ENCODE peak calls at places on chromosome 9, in four cellular contexts. K, D, S and Y are unnamed samples.
A peak's percentile ranks its signal among the peaks of the same experiment; 100 is the strongest.

GRCh38 chr9:88748566-88749238 is 213.7 kb downstream of the NXNL2 start:
- DNase-seq in S (no peak), D (no peak), K (peak; percentile 58), Y (no peak)

GRCh38 chr9:4984571-4985375 is at the start of gene JAK2:
- DNase-seq in S (peak; percentile 75), D (peak; percentile 96), K (peak; percentile 77), Y (peak; percentile 94)

GRCh38 chr9:90883661-90884060 is 82.0 kb downstream of the SYK start:
- DNase-seq in D (no peak), S (no peak), K (no peak), Y (no peak)

GRCh38 chr9:81737871-81738507 is 48.6 kb upstream of the TLE1 start:
- DNase-seq in D (no peak), K (no peak), S (peak; percentile 83), Y (peak; percentile 91)

GRCh38 chr9:88747768-88748167 is 212.8 kb downstream of the NXNL2 start:
- DNase-seq in K (peak; percentile 53), S (peak; percentile 81), D (peak; percentile 36), Y (peak; percentile 72)

GRCh38 chr9:16184964-16185646 is 632.3 kb downstream of the CCDC171 start:
- DNase-seq in D (no peak), S (no peak), K (no peak), Y (no peak)

GRCh38 chr9:87887151-87887505 is 4.5 kb downstream of the SPATA31E1 start:
- DNase-seq in S (no peak), D (no peak), K (no peak), Y (no peak)

GRCh38 chr9:82957526-82958379 is 105.2 kb downstream of the RASEF start:
- DNase-seq in S (no peak), K (no peak), D (no peak), Y (no peak)

GRCh38 chr9:18479405-18479804 is 5.5 kb downstream of the ADAMTSL1 start:
- DNase-seq in K (no peak), D (no peak), S (no peak), Y (no peak)

GRCh38 chr9:137095664-137096517 is 9.1 kb downstream of the MAN1B1 start:
- DNase-seq in K (no peak), S (no peak), D (no peak), Y (peak; percentile 25)

GRCh38 chr9:131567910-131568309 is 22.6 kb downstream of the PRRT1B start:
- DNase-seq in K (no peak), D (no peak), S (no peak), Y (no peak)
- TF ChIP-seq POLR2A in K (no peak), D (no peak), S (no peak), Y (no peak)

GRCh38 chr9:35618854-35619799 is 914 bp upstream of the CD72 start:
- DNase-seq in S (no peak), K (no peak), D (no peak), Y (no peak)

GRCh38 chr9:35615981-35616680 is 2.1 kb downstream of the CD72 start:
- DNase-seq in D (no peak), S (no peak), K (no peak), Y (no peak)

GRCh38 chr9:35617548-35617947 is 665 bp downstream of the CD72 start:
- DNase-seq in K (no peak), S (no peak), D (no peak), Y (no peak)

GRCh38 chr9:35618325-35618727 is at the start of gene CD72:
- DNase-seq in D (no peak), K (no peak), S (no peak), Y (peak; percentile 9)

GRCh38 chr9:35616681-35617459 is 1.3 kb downstream of the CD72 start:
- DNase-seq in K (peak; percentile 44), S (no peak), D (peak; percentile 27), Y (peak; percentile 47)
- TF ChIP-seq POLR2A in K (no peak), S (no peak), D (no peak), Y (no peak)

DNA sequence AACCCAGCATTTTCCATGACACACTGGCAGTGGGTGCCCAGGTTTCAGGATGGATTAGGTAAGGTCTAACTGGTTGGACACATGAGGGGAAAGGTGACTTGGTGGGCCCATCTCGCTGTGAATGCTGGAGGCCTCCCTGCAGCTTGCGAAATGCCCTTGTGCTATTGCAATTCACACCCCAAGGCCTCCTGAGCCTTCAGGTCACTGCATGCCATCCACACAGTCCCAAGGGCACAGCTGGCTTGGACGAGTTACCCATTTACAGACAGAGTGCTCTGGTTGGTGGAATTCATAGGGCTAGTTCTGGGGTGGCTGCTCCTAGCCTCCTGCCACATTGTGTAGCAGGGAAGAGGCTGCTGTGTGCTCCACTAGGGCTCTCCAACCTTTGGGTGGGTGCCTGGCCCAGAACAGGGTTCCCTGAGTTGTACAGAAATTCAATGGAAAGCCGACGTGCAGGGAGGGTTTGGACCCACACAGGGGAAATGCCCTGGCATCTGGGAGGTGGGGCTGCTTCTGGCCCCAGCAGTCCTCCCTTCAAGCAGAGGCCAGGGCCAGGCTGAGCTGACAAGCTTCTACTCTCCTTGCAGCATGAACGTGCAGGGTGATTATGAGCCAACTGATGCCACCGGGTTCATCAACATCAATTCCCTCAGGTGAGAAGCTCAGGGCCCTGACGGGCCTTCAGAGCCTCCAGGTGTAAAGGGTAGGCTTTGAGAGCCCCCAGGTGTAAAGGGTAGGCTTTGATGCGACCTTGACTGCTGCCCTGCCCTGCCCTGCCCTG is 54.3 kb downstream of the ASS1 start:
- DNase-seq in K (no peak), S (no peak), D (no peak), Y (no peak)
- TF ChIP-seq POLR2A in K (no peak), S (no peak), D (no peak), Y (no peak)

GRCh38 chr9:34045903-34046302 is 2.8 kb downstream of the UBAP2 start:
- DNase-seq in S (no peak), D (no peak), K (no peak), Y (no peak)

GRCh38 chr9:34047864-34048729 is 590 bp downstream of the UBAP2 start:
- DNase-seq in D (no peak), K (no peak), S (no peak), Y (peak; percentile 88)

GRCh38 chr9:34048730-34049629 is at the start of gene UBAP2:
- DNase-seq in S (peak; percentile 74), D (peak; percentile 99), K (peak; percentile 99), Y (peak; percentile 99)

GRCh38 chr9:34046784-34047379 is 1.8 kb downstream of the UBAP2 start:
- DNase-seq in K (no peak), D (peak; percentile 62), S (no peak), Y (peak; percentile 44)

GRCh38 chr9:34049630-34050384 is 1.1 kb upstream of the UBAP2 start:
- DNase-seq in S (no peak), K (no peak), D (no peak), Y (peak; percentile 55)
- TF ChIP-seq POLR2A in S (no peak), K (no peak), D (no peak), Y (no peak)

GRCh38 chr9:73152445-73152844 is 780 bp downstream of the ANXA1 start:
- DNase-seq in K (no peak), S (no peak), D (peak; percentile 56), Y (peak; percentile 8)

GRCh38 chr9:73152953-73153352 is 1.3 kb downstream of the ANXA1 start:
- DNase-seq in K (no peak), D (peak; percentile 43), S (no peak), Y (no peak)

GRCh38 chr9:73153793-73154227 is 2.1 kb downstream of the ANXA1 start:
- DNase-seq in D (peak; percentile 68), S (no peak), K (no peak), Y (no peak)

GRCh38 chr9:73149371-73150067 is 2.1 kb upstream of the ANXA1 start:
- DNase-seq in D (peak; percentile 88), S (no peak), K (no peak), Y (peak; percentile 81)

DNA sequence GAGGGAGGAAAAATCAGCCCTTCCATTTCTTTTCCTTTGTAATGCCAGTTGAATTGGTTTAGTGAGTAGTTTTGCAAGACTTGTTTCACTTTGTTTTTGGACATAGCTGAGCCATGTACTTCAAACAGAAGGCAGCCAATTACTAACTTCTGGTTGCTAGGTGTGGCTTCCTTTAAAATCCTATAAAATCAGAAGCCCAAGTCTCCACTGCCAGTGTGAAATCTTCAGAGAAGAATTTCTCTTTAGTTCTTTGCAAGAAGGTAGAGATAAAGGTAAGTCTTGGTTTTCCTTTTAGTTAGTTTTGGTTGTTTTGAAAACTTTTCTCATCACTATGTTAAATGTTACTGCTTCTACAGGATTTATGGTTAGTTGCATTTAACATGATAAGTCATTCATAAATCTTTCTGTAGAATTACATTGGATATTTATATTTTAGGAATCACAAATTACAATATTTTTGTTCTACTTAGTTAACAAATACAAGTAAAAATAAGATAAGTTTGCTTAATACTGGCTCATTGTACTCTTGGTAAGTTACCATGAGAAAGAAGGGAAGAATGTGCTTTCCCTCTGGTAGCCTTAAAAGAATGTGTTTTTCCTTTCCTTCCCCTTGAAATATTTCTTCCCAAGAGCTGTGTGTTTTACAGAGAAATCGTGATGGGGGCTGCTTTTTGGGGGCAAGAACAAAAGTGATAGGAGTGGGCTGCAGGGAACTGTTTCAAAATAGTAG is at the start of gene ANXA1:
- DNase-seq in K (peak; percentile 55), D (peak; percentile 77), S (peak; percentile 38), Y (peak; percentile 15)
- TF ChIP-seq POLR2A in K (peak; percentile 83), D (peak; percentile 98), S (no peak), Y (peak; percentile 46)